ENCODE peak calls at places on chromosomes 5 and 9, in four cellular contexts. W is left ventricle myocardium inferior, M is upper lobe of right lung, D is thoracic aorta. G is an unnamed sample. For H3K9me3 and H3K4me1, the result is how much of the 10 kb centered on the place peaks cover.

GRCh38 chr5:14413331-14413750 is 168.3 kb upstream of the OTULINL start:
- DNase-seq in W (no peak), M (no peak), D (no peak), G (no peak)

GRCh38 chr5:157544623-157544989 is 31.0 kb downstream of the ADAM19 start:
- DNase-seq in W (no peak), M (no peak), D (no peak), G (no peak)

GRCh38 chr5:135869935-135870334 is 25.7 kb downstream of the IL9 start:
- DNase-seq in W (no peak), M (no peak), D (no peak), G (no peak)

GRCh38 chr9:77512876-77513275 is 135.2 kb downstream of the GNA14 start:
- DNase-seq in W (peak), M (no peak), D (no peak), G (no peak)

GRCh38 chr5:15575566-15576195 is 75.7 kb downstream of the FBXL7 start:
- DNase-seq in W (no peak), M (no peak), D (no peak), G (no peak)

GRCh38 chr5:133059621-133060020 is 7.8 kb downstream of the HSPA4 start:
- DNase-seq in W (no peak), M (no peak), D (no peak), G (no peak)

GRCh38 chr9:83536332-83536731 is 1.9 kb downstream of the FRMD3 start:
- DNase-seq in W (no peak), M (no peak), D (no peak), G (no peak)

GRCh38 chr5:68644971-68645370 is 429.4 kb downstream of the PIK3R1 start:
- DNase-seq in W (no peak), M (no peak), D (no peak), G (no peak)

GRCh38 chr5:77986261-77986660 is 210.1 kb upstream of the TBCA start:
- DNase-seq in W (no peak), M (no peak), D (no peak), G (no peak)

GRCh38 chr9:79254900-79255651 is 316.7 kb upstream of the TLE4 start:
- DNase-seq in W (no peak), M (no peak), D (no peak), G (no peak)

GRCh38 chr9:79255681-79256080 is 316.1 kb upstream of the TLE4 start:
- DNase-seq in W (no peak), M (no peak), D (no peak), G (no peak)

GRCh38 chr9:79257671-79258410 is 313.9 kb upstream of the TLE4 start:
- DNase-seq in W (no peak), M (no peak), D (no peak), G (no peak)

GRCh38 chr9:79257215-79257614 is 314.6 kb upstream of the TLE4 start:
- DNase-seq in W (no peak), M (no peak), D (no peak), G (no peak)

DNA sequence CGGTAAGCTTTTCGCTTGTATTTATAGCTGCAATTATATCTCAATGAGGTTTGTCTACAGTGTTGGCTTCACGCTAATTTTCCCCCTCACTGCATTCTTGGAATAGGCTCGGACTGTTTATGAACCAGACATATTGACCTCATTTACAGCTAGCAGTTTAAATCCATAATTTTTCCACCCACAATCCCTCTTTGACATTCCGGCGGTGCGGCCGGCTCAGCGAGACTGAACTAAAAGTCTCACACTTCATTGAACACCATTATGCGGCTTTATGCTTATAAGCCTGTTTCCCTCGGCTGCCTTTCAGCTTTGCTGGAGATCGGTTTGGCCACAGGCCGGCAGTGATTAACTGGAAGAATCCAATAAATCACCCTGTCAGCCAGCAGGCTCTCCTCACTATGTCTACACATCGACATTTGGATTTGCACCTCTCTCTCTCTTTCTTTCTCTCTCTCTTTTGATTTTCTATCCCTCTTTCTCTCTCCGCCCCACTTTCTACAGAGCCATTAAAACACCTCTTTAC is 315.0 kb upstream of the TLE4 start:
- DNase-seq in W (no peak), M (no peak), D (no peak), G (no peak)
- H3K4me3 ChIP-seq in W (peak), M (no peak), D (peak), G (peak)

GRCh38 chr9:2403701-2404100 is 217.9 kb upstream of the VLDLR start:
- DNase-seq in W (no peak), M (no peak), D (no peak), G (no peak)
- H3K9me3 ChIP-seq in W (under half), M (under half), D (under half), G (under half)

DNA sequence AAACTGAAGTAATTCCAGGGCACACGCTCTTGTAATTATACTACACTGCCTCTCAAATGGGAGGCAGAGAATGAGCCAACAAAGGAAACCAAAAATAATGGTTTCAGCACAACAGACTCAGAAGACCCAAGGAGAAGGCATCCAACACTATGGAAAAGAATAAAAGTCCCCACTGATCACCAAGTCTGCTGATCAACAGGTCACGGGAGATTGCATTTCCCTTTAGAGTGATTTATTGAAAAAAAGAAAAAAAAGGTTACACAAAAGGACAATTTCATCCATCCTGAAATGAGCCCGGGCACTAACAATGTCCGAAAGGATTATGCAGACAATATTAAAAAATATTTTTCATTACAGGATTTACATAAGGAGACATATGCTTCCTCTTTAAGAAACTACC is 28.8 kb downstream of the MYO10 start:
- DNase-seq in W (no peak), M (no peak), D (no peak), G (no peak)
- H3K4me1 ChIP-seq in W (under half), M (under half), D (under half), G (under half)

DNA sequence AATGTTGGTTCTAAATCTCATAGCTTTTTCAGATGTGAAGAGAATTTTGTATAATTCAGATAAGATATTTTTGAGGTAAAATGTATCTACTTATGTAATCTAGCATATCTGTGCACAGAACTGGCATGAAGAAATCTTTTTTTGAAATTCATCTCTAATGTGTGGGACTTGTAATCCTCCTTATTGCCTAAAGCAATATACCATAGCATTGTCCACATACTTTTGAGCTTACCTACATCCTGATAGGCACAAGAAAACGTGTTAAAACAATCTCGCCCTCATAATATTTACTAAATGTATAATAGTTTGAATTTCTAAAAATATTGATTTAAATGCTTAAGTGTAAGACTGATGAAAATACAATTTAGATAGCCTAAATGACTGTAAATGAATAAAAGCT is 1686.5 kb upstream of the ACO1 start:
- DNase-seq in W (no peak), M (no peak), D (no peak), G (no peak)
- H3K4me3 ChIP-seq in W (no peak), M (no peak), D (no peak), G (no peak)

GRCh38 chr5:55547792-55548191 is 13.0 kb upstream of the PLPP1 start:
- DNase-seq in W (no peak), M (no peak), D (no peak), G (no peak)

GRCh38 chr5:55554879-55555278 is 20.1 kb upstream of the PLPP1 start:
- DNase-seq in W (no peak), M (no peak), D (no peak), G (no peak)

GRCh38 chr5:55551904-55552303 is 17.1 kb upstream of the PLPP1 start:
- DNase-seq in W (no peak), M (no peak), D (no peak), G (no peak)

GRCh38 chr5:55546991-55547390 is 12.2 kb upstream of the PLPP1 start:
- DNase-seq in W (no peak), M (no peak), D (no peak), G (no peak)

DNA sequence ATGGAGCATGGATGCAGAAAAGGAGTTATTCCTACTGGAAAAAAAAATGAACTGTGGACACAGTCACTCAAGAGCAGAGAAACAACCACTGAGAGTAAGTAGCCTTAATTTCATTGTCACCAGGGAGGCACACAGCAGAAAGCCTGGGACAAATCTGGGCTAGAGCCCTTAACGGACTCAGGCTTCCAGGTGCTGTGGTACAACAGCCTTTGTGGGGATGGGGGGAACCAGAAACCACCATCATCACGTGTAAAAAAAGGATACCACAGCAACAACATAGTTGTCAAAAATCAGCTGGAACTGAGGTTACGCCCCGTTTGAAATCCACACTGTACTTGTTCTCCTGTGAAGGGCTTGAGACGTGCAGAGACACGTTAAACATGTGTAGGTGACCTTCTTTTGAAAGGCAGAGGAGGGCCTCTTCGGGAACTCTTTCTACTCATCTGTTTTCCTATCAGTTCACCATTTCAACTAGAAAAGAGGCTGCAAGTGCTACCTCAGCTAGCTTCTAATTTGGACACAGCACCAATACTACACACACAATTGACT is 16.6 kb upstream of the PLPP1 start:
- DNase-seq in W (no peak), M (no peak), D (no peak), G (no peak)
- H3K9me3 ChIP-seq in W (under half), M (under half), D (under half), G (under half)

DNA sequence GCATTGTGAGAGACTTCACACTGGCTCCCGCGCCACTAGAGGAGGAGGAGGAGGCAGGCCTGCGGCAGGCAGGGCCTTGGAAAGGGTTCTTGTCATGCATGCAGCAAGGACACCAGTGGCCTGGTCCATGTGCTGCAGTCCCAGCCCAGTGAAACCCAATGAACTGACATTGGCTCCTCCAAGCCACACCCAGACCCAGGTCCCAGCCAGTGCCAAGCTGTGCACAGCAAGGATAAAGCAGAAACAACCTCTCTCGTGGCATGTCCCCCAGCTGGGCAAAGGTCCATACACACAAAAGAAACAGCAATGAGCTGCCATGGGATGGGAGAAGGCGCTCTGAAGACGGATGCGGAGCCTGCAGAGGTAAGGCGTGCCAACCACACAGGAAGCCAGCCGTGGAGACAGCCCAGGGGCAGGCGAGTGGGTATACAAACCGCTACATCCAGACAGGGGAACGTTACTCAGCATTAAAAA is 89.2 kb downstream of the SEMA4D start:
- DNase-seq in W (no peak), M (no peak), D (no peak), G (no peak)
- H3K4me1 ChIP-seq in W (under half), M (under half), D (under half), G (under half)

DNA sequence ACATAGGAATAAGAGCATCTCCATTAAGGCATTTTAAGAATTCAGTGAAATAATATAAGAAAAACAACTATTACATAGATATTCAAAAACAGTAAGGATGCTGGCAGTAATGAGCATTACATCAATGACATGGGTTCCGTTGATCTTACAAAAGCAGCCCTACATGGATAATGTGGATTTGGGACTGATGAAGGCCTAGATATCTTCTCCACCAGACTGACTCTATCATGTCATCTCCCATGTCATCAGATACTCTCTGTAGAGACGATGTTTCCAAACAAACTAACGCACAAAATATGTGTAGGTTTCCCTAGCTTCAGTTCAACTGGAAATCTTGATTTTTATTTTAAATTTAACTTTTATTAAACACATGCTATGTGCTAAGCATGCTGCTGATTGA is 3.6 kb downstream of the LURAP1L start:
- DNase-seq in W (no peak), M (no peak), D (no peak), G (no peak)
- H3K4me3 ChIP-seq in W (peak), M (peak), D (peak), G (peak)

G was measured in ascending aorta.